ENCODE peak calls at places on chromosomes 4 and X, in five cellular contexts. O, I, G, E and Q are unnamed samples.

GRCh38 chr4:158347596-158347995 is 137.3 kb downstream of the TMEM144 start:
- DNase-seq in O (no peak), I (no peak), G (no peak), E (no peak), Q (no peak)

GRCh38 chr4:1171306-1172227 is 816 bp downstream of the SPON2 start:
- DNase-seq in O (no peak), I (peak; percentile 82), G (no peak), E (peak; percentile 27), Q (no peak)

GRCh38 chr4:80322716-80323115 is 12.8 kb upstream of the CFAP299 start:
- DNase-seq in O (peak; percentile 62), I (no peak), G (no peak), E (no peak), Q (no peak)

GRCh38 chr4:185469539-185470154 is 1.9 kb downstream of the CCDC110 start:
- DNase-seq in O (no peak), I (no peak), G (no peak), E (no peak), Q (no peak)

GRCh38 chr4:55819634-55820033 is at the start of gene EXOC1L:
- DNase-seq in O (peak; percentile 5), I (no peak), G (no peak), E (no peak), Q (no peak)

GRCh38 chr4:117481742-117482141 is 396.4 kb upstream of the TRAM1L1 start:
- DNase-seq in O (no peak), I (no peak), G (no peak), E (no peak), Q (no peak)

GRCh38 chrX:71859637-71860036 is 51.0 kb upstream of the NHSL2 start:
- DNase-seq in O (peak; percentile 34), I (no peak), G (no peak), E (no peak), Q (no peak)

GRCh38 chr4:3346146-3346545 is 53.3 kb downstream of the RGS12 start:
- DNase-seq in O (peak; percentile 74), I (no peak), G (no peak), E (no peak), Q (peak; percentile 49)

GRCh38 chrX:66504481-66504880 is 134.4 kb downstream of the EDA2R start:
- DNase-seq in O (no peak), I (no peak), G (no peak), E (no peak), Q (no peak)

GRCh38 chr4:73608677-73609594 is 11.3 kb downstream of the RASSF6 start:
- DNase-seq in O (peak; percentile 45), I (no peak), G (no peak), E (no peak), Q (no peak)

GRCh38 chrX:46811101-46811500 is 25.7 kb upstream of the RP2 start:
- DNase-seq in O (no peak), I (no peak), G (no peak), E (no peak), Q (no peak)